ENCODE peak calls at places on chromosomes 1 and 21, in four cellular contexts. Z is NCI-H2081, G is HT1080, Q is HS-5. A is an unnamed sample.

GRCh38 chr1:113981962-113982931 is 3.0 kb downstream of the OLFML3 start:
- DNase-seq in Z (no peak), G (peak), Q (no peak), A (no peak)

GRCh38 chr1:225754940-225755635 is 22.5 kb upstream of the SRP9 start:
- DNase-seq in Z (no peak), G (peak), Q (peak), A (no peak)

GRCh38 chr1:29548091-29548490 is 311.8 kb downstream of the PTPRU start:
- DNase-seq in Z (no peak), G (no peak), Q (no peak), A (no peak)

GRCh38 chr1:41537257-41537656 is 52.8 kb upstream of the EDN2 start:
- DNase-seq in Z (no peak), G (no peak), Q (peak), A (no peak)

GRCh38 chr21:16492892-16493291 is 763.1 kb downstream of the USP25 start:
- DNase-seq in Z (no peak), G (no peak), Q (no peak), A (no peak)

GRCh38 chr1:43554444-43554992 is 23.8 kb downstream of the PTPRF start:
- DNase-seq in Z (peak), G (peak), Q (no peak), A (no peak)

GRCh38 chr1:241817331-241817792 is 30.6 kb upstream of the EXO1 start:
- DNase-seq in Z (no peak), G (peak), Q (no peak), A (no peak)

GRCh38 chr1:108877324-108877812 is 583 bp downstream of the GPSM2 start:
- DNase-seq in Z (peak), G (peak), Q (no peak), A (no peak)

GRCh38 chr1:11518791-11519628 is 40.1 kb downstream of the DISP3 start:
- DNase-seq in Z (no peak), G (no peak), Q (no peak), A (no peak)

GRCh38 chr1:110171134-110171733 is 20.9 kb downstream of the SLC6A17 start:
- DNase-seq in Z (peak), G (no peak), Q (no peak), A (no peak)